ENCODE peak calls at places on chromosomes 11 and 22, in four cellular contexts. V, F, T and H are unnamed samples.

GRCh38 chr11:134510641-134511040 is 98.6 kb upstream of the B3GAT1 start:
- DNase-seq in V (no peak), F (peak), T (no peak), H (no peak)

GRCh38 chr11:46675288-46675851 is 25.0 kb downstream of the ARHGAP1 start:
- DNase-seq in V (peak), F (peak), T (peak), H (peak)

GRCh38 chr11:21268036-21268435 is 598.6 kb downstream of the NELL1 start:
- DNase-seq in V (no peak), F (no peak), T (no peak), H (no peak)

GRCh38 chr11:59847620-59848019 is 2.3 kb upstream of the CBLIF start:
- DNase-seq in V (no peak), F (no peak), T (no peak), H (no peak)

GRCh38 chr11:8682219-8683114 is at the start of the genes RPL27A and TRIM66:
- DNase-seq in V (peak), F (peak), T (peak), H (peak)

GRCh38 chr22:40463727-40464126 is 93.3 kb downstream of the SGSM3 start:
- DNase-seq in V (no peak), F (no peak), T (no peak), H (no peak)

GRCh38 chr11:45145421-45146071 is 893 bp upstream of the PRDM11 start:
- DNase-seq in V (no peak), F (peak), T (no peak), H (no peak)

GRCh38 chr11:706439-706956 is 467 bp downstream of the EPS8L2 start:
- DNase-seq in V (peak), F (no peak), T (peak), H (no peak)

GRCh38 chr11:118497831-118498230 is 29.4 kb upstream of the TTC36 start:
- DNase-seq in V (no peak), F (no peak), T (no peak), H (no peak)

GRCh38 chr11:107999759-108000455 is 8.8 kb upstream of the CUL5 start:
- DNase-seq in V (peak), F (no peak), T (peak), H (no peak)

GRCh38 chr11:1131033-1131911 is 26.5 kb upstream of the MUC5AC start:
- DNase-seq in V (no peak), F (no peak), T (no peak), H (no peak)

GRCh38 chr11:75896843-75897419 is 81.9 kb downstream of the UVRAG start:
- DNase-seq in V (peak), F (no peak), T (peak), H (no peak)

GRCh38 chr22:50688448-50688847 is 15.8 kb downstream of the SHANK3 start:
- DNase-seq in V (no peak), F (no peak), T (no peak), H (no peak)
- H3K4me3 ChIP-seq in V (no peak), F (no peak), T (no peak), H (no peak)

GRCh38 chr11:10514210-10514609 is 26.8 kb downstream of the RNF141 start:
- DNase-seq in V (peak), F (no peak), T (peak), H (no peak)
- TF ChIP-seq CTCF in V (peak), F (peak), T (peak), H (peak)

GRCh38 chr22:30572840-30573593 is 1.4 kb downstream of the GAL3ST1 start:
- DNase-seq in V (no peak), F (no peak), T (peak), H (no peak)
- H3K4me3 ChIP-seq in V (no peak), F (no peak), T (peak), H (no peak)

DNA sequence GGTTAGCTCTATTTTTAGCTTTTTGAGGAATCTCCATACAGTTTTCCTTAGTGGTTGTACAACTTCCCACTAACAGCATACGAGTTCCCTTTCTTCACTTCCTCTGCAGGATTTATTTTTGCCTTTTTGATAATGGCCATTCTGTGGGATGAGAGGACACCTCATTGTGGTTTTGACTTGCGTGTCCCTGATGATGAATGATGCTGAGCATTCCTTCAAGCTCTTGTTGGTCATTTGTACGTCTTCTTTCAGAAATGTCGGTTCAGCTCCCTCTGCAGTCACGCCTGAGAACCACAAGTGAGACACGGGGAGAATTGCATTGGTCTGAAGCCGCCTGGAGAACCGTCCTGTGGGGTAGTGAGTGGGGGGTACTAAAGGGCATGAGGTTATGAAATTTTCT is 2.0 kb upstream of the KRTAP5-10 start:
- DNase-seq in V (peak), F (no peak), T (peak), H (no peak)
- TF ChIP-seq CTCF in V (peak), F (no peak), T (peak), H (peak)

DNA sequence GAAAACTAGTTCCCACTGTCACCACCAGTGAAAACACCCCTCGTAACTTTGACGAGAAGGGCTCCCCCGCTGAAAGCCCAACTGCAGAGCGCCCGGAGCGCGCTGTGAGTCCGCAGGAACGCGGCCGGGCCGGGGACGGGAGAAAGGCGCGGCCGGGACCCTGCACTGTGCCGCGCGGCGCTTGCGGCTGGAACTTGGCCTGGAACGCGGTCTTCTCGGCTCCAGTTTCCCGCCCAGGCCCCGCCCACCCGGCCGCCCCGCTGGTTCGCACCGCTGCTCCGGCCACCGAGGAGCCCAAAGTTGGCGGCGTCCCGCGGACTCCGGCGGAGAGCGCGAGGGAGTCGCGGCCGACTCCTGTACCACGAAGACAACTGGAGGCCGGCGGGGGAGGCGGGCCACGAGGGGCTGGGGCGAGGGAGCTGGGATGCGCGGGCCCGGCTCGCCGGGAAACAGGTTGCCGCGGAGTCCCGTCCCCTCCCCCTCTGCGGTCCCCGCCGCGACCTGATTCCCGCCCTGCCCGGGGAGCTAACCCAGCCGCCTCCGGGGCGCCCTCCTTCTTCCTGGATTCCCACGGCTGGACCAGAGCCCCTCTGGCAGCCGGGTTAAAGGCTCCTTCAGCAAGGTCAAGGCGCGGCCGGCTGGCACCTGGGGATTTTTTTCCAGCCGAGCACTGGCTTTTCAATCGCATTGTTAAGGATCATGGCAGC is 3.4 kb downstream of the TENM4 start:
- DNase-seq in V (peak), F (peak), T (no peak), H (no peak)
- H3K4me3 ChIP-seq in V (peak), F (peak), T (peak), H (peak)

GRCh38 chr11:24155792-24156191 is 341.1 kb upstream of the LUZP2 start:
- DNase-seq in V (no peak), F (no peak), T (no peak), H (no peak)
- TF ChIP-seq CTCF in V (no peak), F (no peak), T (no peak), H (no peak)

DNA sequence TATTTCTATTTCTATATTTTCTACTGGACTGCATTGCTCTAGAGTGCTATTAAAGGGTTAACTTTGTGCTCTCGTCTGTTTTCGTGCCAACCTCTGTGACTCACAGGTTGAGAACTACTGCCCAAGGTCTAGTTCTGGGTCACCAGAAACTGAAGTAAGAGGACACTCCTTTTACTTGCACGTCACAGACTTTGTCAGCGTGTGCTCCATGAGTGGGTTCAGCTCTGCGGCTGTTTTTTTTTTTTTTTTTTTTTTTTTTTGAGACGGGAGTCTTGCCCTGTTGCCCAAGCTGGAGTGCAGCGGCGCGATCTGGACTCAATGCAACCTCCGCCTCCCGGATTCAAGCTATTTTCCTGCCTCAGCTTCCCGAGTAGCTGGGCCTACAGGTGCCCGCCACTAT is 49.8 kb downstream of the CLMP start:
- DNase-seq in V (peak), F (peak), T (peak), H (peak)
- H3K4me3 ChIP-seq in V (no peak), F (no peak), T (peak), H (no peak)

DNA sequence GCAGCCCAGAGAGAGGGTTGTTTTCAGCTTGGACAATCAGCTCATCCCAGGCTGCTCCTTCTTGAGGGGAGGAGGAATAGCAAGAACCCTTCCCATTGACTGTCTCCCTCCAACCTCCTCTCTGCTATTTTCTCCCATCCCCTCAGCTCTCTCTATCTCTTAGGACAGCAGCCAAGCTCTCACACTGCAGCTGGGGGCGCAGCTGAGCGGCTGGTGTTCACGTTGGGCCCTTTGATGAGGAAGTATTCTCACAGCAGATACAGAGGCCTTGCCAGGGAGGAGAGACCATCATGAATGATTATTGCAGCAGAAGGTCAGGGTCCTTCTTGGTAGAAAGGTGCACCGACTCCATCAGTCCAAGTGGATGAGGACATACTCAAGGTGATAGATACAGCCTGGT is 26.5 kb upstream of the CADM1 start:
- DNase-seq in V (no peak), F (no peak), T (peak), H (no peak)
- TF ChIP-seq CTCF in V (no peak), F (no peak), T (no peak), H (no peak)